ENCODE peak calls at places on chromosomes 2 and 18, in nine cellular contexts. N, V, T, B, F, H, A, O and Q are unnamed samples.

GRCh38 chr2:85215074-85216050 is 82.2 kb downstream of the TCF7L1 start:
- DNase-seq in V (no peak), O (no peak), H (no peak), F (no peak), B (no peak), T (peak; percentile 13), N (no peak), A (no peak), Q (no peak)

GRCh38 chr2:74583504-74583903 is 29.0 kb downstream of the DOK1 start:
- DNase-seq in A (peak; percentile 21), N (no peak), T (no peak), B (no peak), O (no peak), V (no peak), H (no peak), F (no peak), Q (no peak)

GRCh38 chr18:24319757-24320156 is 77.9 kb downstream of the OSBPL1A start:
- DNase-seq in T (no peak), H (no peak), A (no peak), V (no peak), B (no peak), N (no peak), O (no peak), F (no peak), Q (no peak)

GRCh38 chr18:26656944-26657536 is 108.7 kb upstream of the KCTD1 start:
- DNase-seq in H (peak; percentile 73), V (peak; percentile 74), F (peak; percentile 84), B (peak; percentile 76), T (peak; percentile 60), A (no peak), N (peak; percentile 83), O (peak; percentile 88), Q (no peak)

GRCh38 chr18:44977856-44978255 is 297.2 kb downstream of the SETBP1 start:
- DNase-seq in N (no peak), A (no peak), T (no peak), F (no peak), H (no peak), V (no peak), O (no peak), B (no peak), Q (no peak)

GRCh38 chr2:207227062-207227748 is 61.5 kb upstream of the KLF7 start:
- DNase-seq in N (peak; percentile 19), A (no peak), H (no peak), B (no peak), F (no peak), O (no peak), T (no peak), V (peak; percentile 14), Q (no peak)

GRCh38 chr2:152376385-152376784 is 41.4 kb downstream of the FMNL2 start:
- DNase-seq in F (no peak), N (no peak), O (no peak), T (no peak), A (no peak), H (no peak), B (peak; percentile 25), V (no peak), Q (no peak)

GRCh38 chr2:85428343-85428881 is 9.9 kb downstream of the SH2D6 start:
- DNase-seq in H (no peak), O (no peak), T (no peak), B (no peak), N (no peak), F (no peak), V (no peak), A (no peak), Q (no peak)

GRCh38 chr18:45103319-45104070 is 422.8 kb downstream of the SETBP1 start:
- DNase-seq in A (no peak), N (no peak), O (no peak), B (no peak), T (peak; percentile 45), F (no peak), V (no peak), H (no peak), Q (no peak)

GRCh38 chr2:216665717-216666116 is 29.6 kb downstream of the IGFBP5 start:
- DNase-seq in T (no peak), H (no peak), V (no peak), B (peak; percentile 41), A (no peak), O (no peak), N (no peak), F (no peak), Q (no peak)

GRCh38 chr2:100733344-100734187 is 86.4 kb upstream of the NPAS2 start:
- DNase-seq in B (no peak), V (peak; percentile 25), A (no peak), T (no peak), O (no peak), F (peak; percentile 76), N (peak; percentile 34), H (no peak), Q (no peak)

GRCh38 chr18:51537487-51537886 is 340.0 kb upstream of the MEX3C start:
- DNase-seq in V (peak; percentile 36), F (no peak), N (peak; percentile 21), T (peak; percentile 91), O (no peak), B (peak; percentile 68), A (no peak), H (no peak), Q (no peak)

GRCh38 chr2:88188741-88189140 is 18.6 kb downstream of the THNSL2 start:
- DNase-seq in A (no peak), V (no peak), N (no peak), B (no peak), T (no peak), H (no peak), F (no peak), O (no peak), Q (no peak)

GRCh38 chr2:186949716-186950256 is 100.8 kb upstream of the ZSWIM2 start:
- DNase-seq in N (no peak), F (peak; percentile 29), A (no peak), B (no peak), T (peak; percentile 82), O (no peak), V (peak; percentile 7), H (no peak), Q (no peak)

GRCh38 chr2:99552529-99552928 is 62.7 kb upstream of the REV1 start:
- DNase-seq in F (no peak), O (no peak), V (peak; percentile 53), H (no peak), N (peak; percentile 67), B (no peak), T (no peak), A (no peak), Q (no peak)

GRCh38 chr18:66867653-66868052 is 263.8 kb upstream of the CDH19 start:
- DNase-seq in V (no peak), N (no peak), T (peak; percentile 9), B (no peak), H (no peak), O (no peak), A (no peak), F (no peak), Q (no peak)

GRCh38 chr2:20350105-20350712 is 435 bp downstream of the PUM2 start:
- DNase-seq in V (peak; percentile 57), A (no peak), F (no peak), B (peak; percentile 62), N (peak; percentile 44), O (peak; percentile 79), H (peak; percentile 70), T (peak; percentile 52), Q (no peak)

GRCh38 chr2:120867290-120868231 is 131.9 kb downstream of the GLI2 start:
- DNase-seq in H (no peak), B (peak; percentile 64), O (peak; percentile 92), N (peak; percentile 76), F (peak; percentile 84), T (no peak), V (peak; percentile 71), A (no peak), Q (no peak)

GRCh38 chr2:38409136-38409903 is 32.2 kb upstream of the ATL2 start:
- DNase-seq in O (no peak), A (no peak), T (peak; percentile 53), N (peak; percentile 30), F (peak; percentile 65), H (no peak), V (no peak), B (peak; percentile 67), Q (no peak)

GRCh38 chr18:22409445-22409844 is 8.3 kb downstream of the CTAGE1 start:
- DNase-seq in H (no peak), A (no peak), B (no peak), T (no peak), N (no peak), F (no peak), V (no peak), O (no peak), Q (no peak)

GRCh38 chr2:154049561-154049960 is 177.8 kb downstream of the GALNT13 start:
- DNase-seq in F (no peak), N (no peak), A (no peak), V (no peak), B (no peak), O (no peak), T (no peak), H (no peak), Q (no peak)

DNA sequence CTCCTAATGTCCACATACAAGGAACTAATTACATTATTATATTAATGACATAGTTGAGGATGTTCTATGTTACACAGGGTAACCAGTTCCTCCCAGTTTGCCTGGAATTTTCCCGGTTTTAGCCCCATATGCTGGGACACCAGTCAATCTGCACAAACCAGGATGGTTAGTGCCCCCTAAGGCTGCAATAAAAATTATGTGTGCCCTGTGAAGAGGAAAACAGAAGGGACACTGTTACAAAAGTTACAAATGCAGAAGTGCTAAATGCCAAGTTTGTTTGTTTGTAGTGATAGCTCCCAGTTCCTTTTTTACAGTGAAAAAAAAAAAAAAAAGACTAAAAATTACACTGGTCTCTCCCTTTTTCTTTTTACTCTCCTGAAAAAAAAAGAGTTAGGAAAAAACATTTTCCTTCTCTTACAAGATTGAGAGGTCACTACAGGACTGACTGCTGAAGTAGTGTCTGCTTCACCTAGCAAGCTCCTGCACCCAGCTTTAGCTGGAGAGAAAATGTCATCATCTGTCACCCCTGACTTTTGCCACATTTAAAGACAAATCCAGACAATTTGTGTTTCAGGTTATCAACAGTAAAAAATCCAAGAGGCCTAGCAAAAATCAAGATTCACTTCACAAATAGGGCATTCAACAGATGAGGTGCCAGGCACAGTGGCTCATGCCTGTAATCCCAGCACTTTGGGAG is 3.2 kb downstream of the ANKRD44 start:
- DNase-seq in O (no peak), N (no peak), H (no peak), B (no peak), A (no peak), T (no peak), V (no peak), F (no peak), Q (no peak)
- TF ChIP-seq CTCF in O (no peak), N (no peak), H (no peak), B (no peak), A (peak; percentile 11), T (peak; percentile 26), V (peak; percentile 9), F (no peak), Q (no peak)

GRCh38 chr2:39476524-39476923 is 39.4 kb upstream of the MAP4K3 start:
- DNase-seq in T (no peak), F (no peak), V (no peak), H (peak; percentile 37), B (no peak), O (no peak), N (no peak), A (no peak), Q (no peak)
- TF ChIP-seq CTCF in T (no peak), F (no peak), V (no peak), H (no peak), B (no peak), O (no peak), N (no peak), A (no peak), Q (no peak)

GRCh38 chr18:33020877-33021276 is 248.1 kb upstream of the KLHL14 start:
- DNase-seq in T (no peak), F (no peak), N (no peak), A (no peak), B (no peak), H (no peak), O (no peak), V (no peak), Q (no peak)
- TF ChIP-seq CTCF in T (no peak), F (no peak), N (no peak), A (no peak), B (no peak), H (no peak), O (no peak), V (no peak), Q (no peak)

GRCh38 chr2:15905986-15906491 is 34.3 kb upstream of the MYCN start:
- DNase-seq in F (no peak), N (no peak), V (no peak), O (no peak), A (no peak), B (no peak), T (no peak), H (no peak), Q (no peak)
- TF ChIP-seq CTCF in F (no peak), N (no peak), V (no peak), O (no peak), A (no peak), B (no peak), T (no peak), H (no peak), Q (no peak)